ENCODE peak calls at places on chromosomes 16 and 17, in ten cellular contexts. Z is mammary epithelial cell, H is cardiac muscle cell, R is PC-9, J is psoas muscle, O is stomach, A is ovary, K is fibroblast of lung, D is tibial artery, I is gastrocnemius medialis. M is an unnamed sample. For H3K4me1, the result is how much of the 10 kb centered on the place peaks cover.

GRCh38 chr17:70661342-70662222 is 492.2 kb downstream of the KCNJ2 start:
- DNase-seq in Z (no peak), A (no peak), R (no peak), I (no peak), H (no peak), K (peak), O (no peak), D (no peak), J (no peak), M (no peak)

GRCh38 chr17:39722965-39723848 is 7.1 kb downstream of the MIEN1 start:
- DNase-seq in Z (no peak), D (no peak), I (no peak), A (no peak), H (no peak), O (no peak), R (no peak), K (no peak), J (no peak), M (no peak)

GRCh38 chr17:27158390-27158789 is 135.5 kb upstream of the WSB1 start:
- DNase-seq in H (no peak), O (no peak), R (no peak), I (no peak), A (no peak), J (no peak), K (no peak), Z (no peak), D (peak), M (no peak)

GRCh38 chr17:39001703-39002637 is 34.8 kb upstream of the FBXO47 start:
- DNase-seq in Z (peak), J (peak), K (peak), A (no peak), D (peak), O (peak), R (peak), H (no peak), I (peak), M (peak)

GRCh38 chr17:81160306-81160705 is 5.0 kb upstream of the PVALEF start:
- DNase-seq in D (no peak), I (no peak), J (peak), K (no peak), R (no peak), O (no peak), Z (no peak), A (peak), H (no peak), M (no peak)

GRCh38 chr17:75008373-75008772 is 4.1 kb upstream of the MRPL58 start:
- DNase-seq in I (no peak), O (no peak), H (no peak), D (no peak), K (no peak), Z (no peak), J (no peak), R (no peak), A (no peak), M (no peak)

GRCh38 chr16:49830873-49831272 is 25.0 kb downstream of the ZNF423 start:
- DNase-seq in O (no peak), A (no peak), Z (no peak), H (no peak), D (no peak), I (no peak), R (no peak), K (no peak), J (no peak), M (no peak)

GRCh38 chr17:78256705-78257559 is 25.5 kb downstream of the TMEM235 start:
- DNase-seq in I (no peak), Z (no peak), A (peak), K (no peak), D (no peak), J (no peak), H (peak), O (no peak), R (no peak), M (no peak)

GRCh38 chr17:37791434-37791833 is 46.6 kb upstream of the HNF1B start:
- DNase-seq in H (no peak), R (no peak), O (peak), D (no peak), A (no peak), I (no peak), K (peak), J (no peak), Z (peak), M (no peak)

GRCh38 chr16:81155769-81156168 is 59.6 kb upstream of the GCSH start:
- DNase-seq in D (no peak), Z (no peak), J (no peak), A (no peak), I (no peak), R (no peak), O (no peak), H (no peak), K (no peak), M (no peak)

GRCh38 chr16:89115216-89115949 is 21.7 kb downstream of the ACSF3 start:
- DNase-seq in A (no peak), R (no peak), K (peak), D (peak), J (peak), O (peak), Z (peak), I (peak), H (no peak), M (peak)

GRCh38 chr17:73288534-73289302 is 23.1 kb downstream of the CDC42EP4 start:
- DNase-seq in O (peak), J (no peak), D (peak), Z (no peak), H (no peak), A (peak), I (no peak), R (peak), K (no peak), M (no peak)

GRCh38 chr17:47603830-47604229 is 45.9 kb upstream of the KPNB1 start:
- DNase-seq in K (no peak), I (no peak), R (no peak), J (no peak), A (no peak), O (no peak), D (no peak), H (no peak), Z (no peak), M (no peak)

GRCh38 chr16:78844028-78844427 is 744.6 kb downstream of the WWOX start:
- DNase-seq in H (no peak), Z (no peak), R (no peak), I (no peak), K (no peak), A (no peak), O (no peak), J (no peak), D (no peak), M (no peak)

GRCh38 chr17:49742256-49742655 is 21.7 kb downstream of the FAM117A start:
- DNase-seq in H (no peak), A (no peak), Z (no peak), J (no peak), R (peak), D (no peak), I (no peak), K (peak), O (no peak), M (no peak)

GRCh38 chr17:49738456-49739163 is 25.3 kb downstream of the FAM117A start:
- DNase-seq in H (no peak), J (peak), R (no peak), O (no peak), K (no peak), I (peak), A (no peak), D (no peak), Z (no peak), M (no peak)

GRCh38 chr17:49741692-49742076 is 22.2 kb downstream of the FAM117A start:
- DNase-seq in I (no peak), A (no peak), J (no peak), H (no peak), K (no peak), R (no peak), D (no peak), Z (no peak), O (no peak), M (no peak)

GRCh38 chr17:49739662-49740271 is 24.2 kb downstream of the FAM117A start:
- DNase-seq in D (peak), A (peak), K (no peak), R (no peak), H (peak), I (peak), Z (peak), J (peak), O (peak), M (peak)

DNA sequence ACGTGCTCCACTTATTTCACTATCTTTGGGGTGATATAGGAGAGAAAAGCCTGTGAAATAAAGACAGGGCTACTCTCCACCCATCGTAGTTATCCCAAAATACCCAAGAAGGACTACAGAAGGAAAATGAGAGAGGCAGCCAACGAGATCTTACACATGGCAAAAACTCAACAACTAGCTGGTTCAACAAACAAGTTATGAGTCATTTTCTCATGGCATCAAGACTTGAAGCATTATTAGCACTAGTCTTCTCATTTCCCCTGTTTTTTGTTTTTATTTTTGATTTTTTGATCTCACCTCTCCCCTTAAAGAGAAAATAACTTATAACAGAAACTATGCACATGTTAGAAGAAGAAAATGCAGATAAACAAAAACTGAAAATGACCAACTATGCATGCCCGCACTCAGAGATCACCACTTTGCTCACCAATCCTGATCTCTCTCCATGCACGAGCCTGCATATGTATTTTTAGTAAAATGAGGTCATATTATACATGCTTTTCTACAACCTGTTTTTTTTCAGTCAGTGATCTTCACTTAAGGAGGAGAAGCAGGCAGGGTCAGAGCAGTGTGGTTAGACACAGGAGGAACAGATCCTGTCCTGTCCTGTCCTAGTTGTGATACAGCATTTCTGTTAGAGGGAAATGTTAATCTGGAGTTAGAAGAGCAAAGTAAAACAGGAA is 22.8 kb downstream of the FAM117A start:
- DNase-seq in O (no peak), A (no peak), D (no peak), Z (peak), K (peak), J (no peak), H (no peak), R (no peak), I (no peak), M (no peak)
- H3K4me1 ChIP-seq in O (half or more), A (under half), D (under half), Z (under half), K (under half), J (under half), H (half or more), R (under half), I (half or more), M (under half)

GRCh38 chr17:63685021-63685420 is 14.9 kb downstream of the LIMD2 start:
- DNase-seq in I (no peak), D (no peak), R (no peak), K (peak), Z (no peak), J (no peak), A (no peak), O (no peak), H (no peak), M (no peak)

GRCh38 chr17:63685578-63685977 is 14.3 kb downstream of the LIMD2 start:
- DNase-seq in H (no peak), I (no peak), R (no peak), D (no peak), K (no peak), A (no peak), Z (no peak), O (no peak), J (no peak), M (no peak)

GRCh38 chr17:63686138-63686685 is 13.7 kb downstream of the LIMD2 start:
- DNase-seq in H (no peak), A (no peak), R (no peak), K (no peak), O (no peak), D (no peak), J (no peak), I (no peak), Z (no peak), M (no peak)

GRCh38 chr17:63689479-63689878 is 10.4 kb downstream of the LIMD2 start:
- DNase-seq in K (no peak), A (no peak), D (no peak), R (no peak), I (no peak), H (no peak), O (no peak), J (no peak), Z (no peak), M (no peak)

GRCh38 chr17:63688396-63689020 is 11.4 kb downstream of the LIMD2 start:
- DNase-seq in R (no peak), A (no peak), Z (no peak), H (no peak), O (no peak), D (no peak), K (no peak), J (no peak), I (no peak), M (no peak)
- TF ChIP-seq CTCF in R (no peak), A (no peak), Z (no peak), H (no peak), O (no peak), D (no peak), K (no peak), J (no peak), I (no peak), M (no peak)

GRCh38 chr16:72138064-72138572 is 33.8 kb downstream of the PMFBP1 start:
- DNase-seq in K (no peak), R (no peak), O (no peak), J (no peak), H (no peak), I (no peak), D (no peak), Z (no peak), A (no peak), M (no peak)
- H3K27ac ChIP-seq in K (no peak), R (no peak), O (no peak), J (no peak), H (no peak), I (no peak), D (no peak), Z (no peak), A (no peak), M (no peak)

GRCh38 chr17:59827721-59828477 is 64.8 kb downstream of the TUBD1 start:
- DNase-seq in D (no peak), R (peak), H (no peak), I (no peak), J (no peak), O (no peak), A (no peak), K (peak), Z (no peak), M (no peak)
- H3K4me1 ChIP-seq in D (under half), R (half or more), H (under half), I (half or more), J (under half), O (half or more), A (under half), K (under half), Z (under half), M (under half)

GRCh38 chr16:70750893-70751467 is 50.0 kb downstream of the VAC14 start:
- DNase-seq in A (peak), R (no peak), I (peak), H (peak), D (peak), J (peak), O (peak), Z (no peak), K (peak), M (peak)
- TF ChIP-seq CTCF in A (no peak), R (no peak), I (no peak), H (no peak), D (no peak), J (peak), O (no peak), Z (no peak), K (no peak), M (no peak)

GRCh38 chr17:57908278-57908677 is 46.9 kb downstream of the CUEDC1 start:
- DNase-seq in K (no peak), J (no peak), D (no peak), R (no peak), Z (no peak), I (no peak), H (no peak), O (no peak), A (no peak), M (no peak)

GRCh38 chr17:57911021-57911420 is 44.2 kb downstream of the CUEDC1 start:
- DNase-seq in O (no peak), I (no peak), K (no peak), D (no peak), R (no peak), Z (no peak), H (no peak), J (no peak), A (no peak), M (no peak)

GRCh38 chr17:57911834-57912673 is 43.2 kb downstream of the CUEDC1 start:
- DNase-seq in Z (peak), H (no peak), D (peak), J (peak), I (peak), K (peak), R (peak), O (peak), A (peak), M (peak)

GRCh38 chr17:57909548-57909947 is 45.7 kb downstream of the CUEDC1 start:
- DNase-seq in Z (no peak), O (no peak), A (no peak), D (no peak), H (no peak), I (no peak), J (no peak), K (no peak), R (no peak), M (no peak)

GRCh38 chr17:57910462-57910861 is 44.8 kb downstream of the CUEDC1 start:
- DNase-seq in O (no peak), J (no peak), R (no peak), I (no peak), K (no peak), D (no peak), H (no peak), Z (no peak), A (no peak), M (no peak)
- H3K27ac ChIP-seq in O (no peak), J (no peak), R (no peak), I (peak), K (no peak), D (no peak), H (no peak), Z (no peak), A (no peak), M (no peak)

GRCh38 chr16:75361936-75362335 is 71.4 kb downstream of the CFDP1 start:
- DNase-seq in D (no peak), R (no peak), H (no peak), K (no peak), A (no peak), O (no peak), Z (no peak), J (no peak), I (no peak), M (no peak)

DNA sequence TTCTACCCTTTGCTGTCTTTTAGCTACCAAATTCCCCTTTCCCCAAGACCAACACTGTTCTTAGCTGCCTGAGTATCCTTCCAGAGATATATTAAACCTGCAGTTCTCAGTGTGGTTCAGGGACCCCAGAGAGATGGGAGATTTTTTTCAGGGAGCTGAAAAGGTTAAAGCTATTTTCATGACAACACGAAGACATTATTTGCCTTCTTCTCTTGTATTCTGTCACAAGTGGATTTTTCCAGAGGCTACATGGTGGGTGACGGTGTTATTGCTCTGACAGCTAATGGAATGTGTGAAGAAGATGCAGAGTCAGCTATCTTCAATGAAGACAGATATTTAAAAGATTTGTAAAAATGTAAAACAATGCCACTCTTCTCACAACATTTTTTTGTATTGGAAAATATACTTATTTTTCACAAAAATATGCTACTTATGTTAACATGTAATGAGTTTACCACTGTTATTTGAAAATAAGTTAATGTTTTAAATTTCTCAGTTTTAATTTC is 69.0 kb downstream of the CFDP1 start:
- DNase-seq in I (no peak), K (no peak), O (no peak), R (no peak), H (no peak), J (no peak), Z (no peak), D (no peak), A (no peak), M (no peak)
- H3K4me1 ChIP-seq in I (under half), K (under half), O (under half), R (under half), H (under half), J (under half), Z (under half), D (under half), A (under half), M (under half)

GRCh38 chr17:16288860-16289571 is 64.3 kb downstream of the CENPV start:
- DNase-seq in Z (no peak), A (no peak), H (no peak), R (no peak), J (no peak), O (no peak), I (no peak), K (no peak), D (no peak), M (no peak)

GRCh38 chr17:16286009-16286946 is 67.0 kb downstream of the CENPV start:
- DNase-seq in H (peak), J (peak), D (peak), K (peak), O (peak), I (peak), Z (peak), A (peak), R (peak), M (peak)

GRCh38 chr17:16287563-16288027 is 65.7 kb downstream of the CENPV start:
- DNase-seq in I (no peak), Z (peak), A (no peak), R (peak), H (no peak), D (no peak), J (no peak), O (peak), K (peak), M (no peak)

GRCh38 chr17:16285646-16286008 is 67.6 kb downstream of the CENPV start:
- DNase-seq in Z (no peak), I (no peak), H (no peak), O (no peak), D (no peak), K (no peak), R (no peak), A (no peak), J (no peak), M (no peak)

GRCh38 chr17:16286947-16287562 is 66.2 kb downstream of the CENPV start:
- DNase-seq in H (no peak), D (peak), R (no peak), J (peak), A (peak), O (no peak), Z (no peak), K (no peak), I (no peak), M (no peak)
- TF ChIP-seq CTCF in H (peak), D (no peak), R (no peak), J (no peak), A (no peak), O (no peak), Z (no peak), K (peak), I (no peak), M (peak)

M was measured in ascending aorta.